ENCODE peak calls at places on chromosome 7, in four cellular contexts. E, X, F and O are unnamed samples.

GRCh38 chr7:13117103-13117502 is 429.7 kb downstream of the ARL4A start:
- DNase-seq in E (peak; percentile 15), X (no peak), F (peak; percentile 35), O (no peak)

GRCh38 chr7:133698127-133698526 is 429.0 kb upstream of the LRGUK start:
- DNase-seq in E (no peak), X (no peak), F (no peak), O (no peak)

GRCh38 chr7:121030308-121030707 is 41.8 kb downstream of the CPED1 start:
- DNase-seq in E (no peak), X (no peak), F (no peak), O (no peak)

GRCh38 chr7:11950281-11950680 is 118.3 kb upstream of the THSD7A start:
- DNase-seq in E (no peak), X (no peak), F (no peak), O (no peak)

GRCh38 chr7:25521236-25521635 is 292.9 kb upstream of the NPVF start:
- DNase-seq in E (no peak), X (peak; percentile 19), F (no peak), O (no peak)

GRCh38 chr7:24713039-24713793 is 44.0 kb downstream of the GSDME start:
- DNase-seq in E (no peak), X (no peak), F (no peak), O (no peak)

GRCh38 chr7:114740095-114740494 is 181.8 kb upstream of the MDFIC start:
- DNase-seq in E (no peak), X (no peak), F (no peak), O (peak; percentile 1)

GRCh38 chr7:142385528-142386340 is 127.9 kb upstream of the PRSS58 start:
- DNase-seq in E (peak; percentile 34), X (peak; percentile 57), F (peak; percentile 32), O (peak; percentile 79)

GRCh38 chr7:434891-435486 is 84.7 kb downstream of the PDGFA start:
- DNase-seq in E (no peak), X (peak; percentile 77), F (peak; percentile 75), O (no peak)

GRCh38 chr7:833601-834258 is 1.5 kb downstream of the SUN1 start:
- DNase-seq in E (no peak), X (no peak), F (no peak), O (no peak)

GRCh38 chr7:22854158-22855048 is 31.8 kb upstream of the TOMM7 start:
- DNase-seq in E (peak; percentile 85), X (peak; percentile 84), F (peak; percentile 74), O (peak; percentile 96)

GRCh38 chr7:95840953-95841950 is 68.9 kb downstream of the DYNC1I1 start:
- DNase-seq in E (peak; percentile 35), X (no peak), F (peak; percentile 12), O (peak; percentile 37)

GRCh38 chr7:91266067-91266930 is 2.1 kb downstream of the FZD1 start:
- DNase-seq in E (no peak), X (peak; percentile 22), F (no peak), O (no peak)

GRCh38 chr7:85186521-85187241 is at the start of gene SEMA3D:
- DNase-seq in E (peak; percentile 60), X (peak; percentile 87), F (peak; percentile 12), O (peak; percentile 13)

DNA sequence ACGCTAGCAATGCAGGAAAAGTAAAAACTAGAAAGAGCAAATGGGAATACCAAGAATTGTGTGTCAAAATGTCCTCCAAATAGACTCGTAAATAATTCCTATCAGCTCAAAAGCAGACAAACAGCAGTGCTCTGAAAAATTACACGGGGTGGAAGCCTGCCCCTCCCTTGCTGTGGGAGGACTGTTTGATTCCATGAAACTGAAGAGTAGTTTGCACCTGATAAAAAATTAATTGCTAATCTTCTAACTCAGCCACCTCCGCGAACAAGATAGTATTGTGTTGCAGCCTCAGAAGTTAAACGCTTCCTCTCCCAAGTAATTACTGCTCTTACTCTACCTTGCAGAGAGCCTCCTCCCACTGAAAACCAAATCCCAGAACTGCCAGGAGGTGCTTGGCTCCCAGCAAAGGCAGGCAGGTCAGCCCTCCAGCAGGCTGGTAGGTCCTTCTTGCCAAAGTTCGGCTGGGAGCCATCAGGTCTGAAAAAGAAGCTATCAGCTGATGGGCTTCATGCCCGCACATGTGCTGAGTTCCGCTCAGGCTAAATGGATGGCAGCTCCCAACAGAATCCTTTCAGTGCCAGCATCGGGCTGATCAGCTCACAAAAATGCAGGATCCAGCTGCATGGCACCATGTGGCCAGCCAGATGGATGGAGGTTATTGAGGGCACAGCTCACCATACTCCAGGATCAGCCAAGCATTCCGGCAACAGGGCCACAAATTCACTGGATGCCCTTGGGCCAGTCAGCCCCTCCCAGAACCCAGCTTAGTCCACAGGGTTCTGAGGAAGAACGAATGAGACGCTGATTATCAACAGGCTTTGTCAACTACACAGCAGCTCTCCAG is 37.1 kb downstream of the MAD1L1 start:
- DNase-seq in E (no peak), X (no peak), F (no peak), O (no peak)
- TF ChIP-seq HMGXB4 in E (no peak), X (no peak), F (no peak), O (no peak)

GRCh38 chr7:116093516-116094301 is 63.1 kb upstream of the TFEC start:
- DNase-seq in E (no peak), X (no peak), F (no peak), O (no peak)
- TF ChIP-seq HMGXB4 in E (no peak), X (no peak), F (no peak), O (no peak)

GRCh38 chr7:76206633-76207032 is 4.9 kb downstream of the SRRM3 start:
- DNase-seq in E (no peak), X (no peak), F (no peak), O (no peak)
- TF ChIP-seq HMGXB4 in E (no peak), X (no peak), F (no peak), O (no peak)

GRCh38 chr7:155809332-155809946 is 2.8 kb downstream of the SHH start:
- DNase-seq in E (no peak), X (no peak), F (no peak), O (no peak)

GRCh38 chr7:155808551-155809331 is 3.5 kb downstream of the SHH start:
- DNase-seq in E (peak; percentile 64), X (no peak), F (peak; percentile 65), O (no peak)

GRCh38 chr7:155806096-155806871 is 6.0 kb downstream of the SHH start:
- DNase-seq in E (no peak), X (no peak), F (no peak), O (no peak)

GRCh38 chr7:155807013-155807804 is 5.1 kb downstream of the SHH start:
- DNase-seq in E (no peak), X (no peak), F (no peak), O (no peak)

DNA sequence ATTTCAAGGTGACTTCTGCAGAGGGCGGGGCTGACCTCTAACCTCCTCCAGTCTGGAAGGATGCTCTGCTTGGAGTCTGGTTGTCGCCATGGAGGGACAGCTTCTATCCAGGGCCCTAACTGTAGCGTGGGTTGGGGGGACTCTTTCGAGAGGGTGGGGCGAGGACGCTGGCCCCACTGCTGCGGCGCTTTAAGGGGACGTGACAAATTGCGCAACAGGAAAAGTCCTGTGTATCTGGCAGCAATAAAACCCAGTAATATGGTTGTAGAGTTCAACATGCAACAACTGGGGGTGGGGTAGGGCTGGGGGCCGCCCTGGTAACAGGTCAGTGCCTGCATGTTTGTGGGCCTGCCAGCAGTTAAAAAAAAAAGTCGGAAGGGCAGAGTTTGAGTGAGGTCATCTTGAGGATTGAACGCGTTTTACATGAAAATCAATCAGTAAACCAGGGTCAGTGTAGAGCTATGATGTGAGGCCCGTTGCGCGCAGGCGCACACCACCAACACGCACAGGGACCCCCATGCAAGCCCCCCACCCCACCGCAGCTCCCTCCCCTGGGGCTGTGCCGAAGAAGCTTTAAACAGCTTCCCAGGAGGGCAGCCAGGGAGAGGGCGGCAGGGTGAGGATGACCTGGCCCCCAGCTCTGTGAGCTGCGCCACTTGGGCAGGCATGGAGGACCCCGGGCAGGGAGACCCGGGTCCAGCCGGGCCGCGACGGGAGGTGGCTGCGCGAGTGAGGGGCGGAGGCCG is 4.3 kb downstream of the SHH start:
- DNase-seq in E (no peak), X (no peak), F (peak; percentile 85), O (no peak)
- TF ChIP-seq HMGXB4 in E (no peak), X (no peak), F (no peak), O (no peak)

GRCh38 chr7:33107136-33108066 is 1.8 kb downstream of the RP9 start:
- DNase-seq in E (peak; percentile 18), X (peak; percentile 70), F (peak; percentile 47), O (no peak)
- TF ChIP-seq HMGXB4 in E (no peak), X (no peak), F (peak; percentile 54), O (no peak)

GRCh38 chr7:105675873-105676484 is 94.7 kb upstream of the EFCAB10 start:
- DNase-seq in E (no peak), X (no peak), F (no peak), O (no peak)
- TF ChIP-seq HMGXB4 in E (no peak), X (no peak), F (no peak), O (no peak)

GRCh38 chr7:41449286-41449685 is 253.6 kb downstream of the INHBA start:
- DNase-seq in E (no peak), X (no peak), F (no peak), O (no peak)
- TF ChIP-seq HMGXB4 in E (no peak), X (no peak), F (no peak), O (no peak)

GRCh38 chr7:17557305-17557704 is 258.9 kb downstream of the AHR start:
- DNase-seq in E (no peak), X (no peak), F (no peak), O (no peak)
- TF ChIP-seq HMGXB4 in E (no peak), X (no peak), F (no peak), O (no peak)

GRCh38 chr7:28116034-28116433 is 64.6 kb downstream of the JAZF1 start:
- DNase-seq in E (no peak), X (no peak), F (no peak), O (no peak)

GRCh38 chr7:28114056-28114455 is 66.5 kb downstream of the JAZF1 start:
- DNase-seq in E (no peak), X (no peak), F (no peak), O (no peak)

GRCh38 chr7:28112467-28112866 is 68.1 kb downstream of the JAZF1 start:
- DNase-seq in E (no peak), X (no peak), F (no peak), O (no peak)

GRCh38 chr7:28112883-28113540 is 67.6 kb downstream of the JAZF1 start:
- DNase-seq in E (no peak), X (no peak), F (peak; percentile 4), O (no peak)

GRCh38 chr7:28115261-28115660 is 65.3 kb downstream of the JAZF1 start:
- DNase-seq in E (no peak), X (no peak), F (no peak), O (no peak)
- TF ChIP-seq HMGXB4 in E (no peak), X (no peak), F (no peak), O (no peak)

GRCh38 chr7:55140221-55140980 is 121.6 kb downstream of the EGFR start:
- DNase-seq in E (no peak), X (no peak), F (no peak), O (no peak)
- TF ChIP-seq HMGXB4 in E (no peak), X (no peak), F (no peak), O (no peak)